ENCODE peak calls at places on chromosomes 4 and X, in eight cellular contexts. B is amniotic stem cell; W is mesothelial cell of epicardium; Q is NCI-H524; O is fibroblast of mammary gland; D is stimulated activated CD4-positive, alpha-beta T cell treated with anti-CD3 and anti-CD28 coated beads, Interleukin-2, amount 100 ng/mL, for 48 hours; Y is upper lobe of left lung; I is GM23338. N is an unnamed sample.

GRCh38 chr4:154854362-154854761 is 73.3 kb downstream of the RBM46 start:
- DNase-seq in B (no peak), W (no peak), Q (peak), O (peak), D (no peak), Y (no peak), I (peak), N (peak)

GRCh38 chrX:20378291-20378920 is 111.7 kb upstream of the RPS6KA3 start:
- DNase-seq in B (no peak), W (no peak), Q (no peak), O (peak), D (peak), Y (no peak), I (no peak), N (no peak)

GRCh38 chr4:10605746-10606482 is 78.7 kb downstream of the CLNK start:
- DNase-seq in B (peak), W (no peak), Q (no peak), O (peak), D (no peak), Y (no peak), I (no peak), N (no peak)

GRCh38 chr4:119810001-119810400 is 181.4 kb upstream of the PDE5A start:
- DNase-seq in B (no peak), W (no peak), Q (peak), O (no peak), D (no peak), Y (no peak), I (no peak), N (no peak)

GRCh38 chr4:153573881-153574807 is 108.0 kb downstream of the TMEM131L start:
- DNase-seq in B (peak), W (no peak), Q (peak), O (peak), D (peak), Y (peak), I (no peak), N (peak)

GRCh38 chr4:182346675-182347375 is 103.6 kb downstream of the TENM3 start:
- DNase-seq in B (no peak), W (no peak), Q (no peak), O (no peak), D (no peak), Y (no peak), I (no peak), N (no peak)

GRCh38 chrX:68045008-68045577 is 388.2 kb downstream of the OPHN1 start:
- DNase-seq in B (no peak), W (no peak), Q (peak), O (no peak), D (no peak), Y (no peak), I (no peak), N (no peak)

GRCh38 chr4:88159137-88159725 is 792 bp upstream of the ABCG2 start:
- DNase-seq in B (no peak), W (no peak), Q (peak), O (no peak), D (no peak), Y (no peak), I (peak), N (peak)

GRCh38 chr4:3683077-3683743 is 83.0 kb upstream of the ADRA2C start:
- DNase-seq in B (no peak), W (peak), Q (no peak), O (no peak), D (no peak), Y (no peak), I (no peak), N (no peak)

GRCh38 chrX:40262641-40263560 is 165.1 kb upstream of the BCOR start:
- DNase-seq in B (no peak), W (no peak), Q (no peak), O (peak), D (no peak), Y (no peak), I (no peak), N (peak)

N was measured in HepG2.